ENCODE peak calls at places on chromosomes 1 and 21, in four cellular contexts. T is heart right ventricle, K is adrenal gland, I is IMR-90. M is an unnamed sample.

GRCh38 chr1:27527857-27528700 is 38.1 kb upstream of the WASF2 start:
- DNase-seq in T (peak; percentile 61), K (peak; percentile 70), I (no peak), M (peak; percentile 24)

GRCh38 chr1:201584510-201584991 is 45.6 kb downstream of the NAV1 start:
- DNase-seq in K (no peak), T (peak; percentile 68), I (peak; percentile 89), M (no peak)

GRCh38 chr1:1432566-1432950 is 2.9 kb upstream of the VWA1 start:
- DNase-seq in I (no peak), K (no peak), T (no peak), M (no peak)

GRCh38 chr1:28518745-28519341 is 13.0 kb downstream of the RCC1 start:
- DNase-seq in T (no peak), K (peak; percentile 24), I (no peak), M (peak; percentile 15)

GRCh38 chr1:205543351-205544305 is 39.2 kb downstream of the CDK18 start:
- DNase-seq in K (peak; percentile 66), I (peak; percentile 82), T (peak; percentile 75), M (peak; percentile 73)

GRCh38 chr1:3598051-3598471 is 13.2 kb downstream of the MEGF6 start:
- DNase-seq in T (peak; percentile 48), I (no peak), K (no peak), M (peak; percentile 69)

GRCh38 chr1:229953736-229954326 is 113.2 kb upstream of the GALNT2 start:
- DNase-seq in K (no peak), I (no peak), T (no peak), M (no peak)

GRCh38 chr1:183543619-183544204 is 46.5 kb downstream of the NCF2 start:
- DNase-seq in I (peak; percentile 74), T (no peak), K (no peak), M (peak; percentile 56)

GRCh38 chr1:203424861-203425667 is 50.5 kb upstream of the PRELP start:
- DNase-seq in T (no peak), I (peak; percentile 53), K (no peak), M (no peak)

GRCh38 chr1:172450524-172450885 is 6.6 kb upstream of the PIGC start:
- DNase-seq in T (no peak), I (no peak), K (no peak), M (no peak)

GRCh38 chr1:112464501-112464900 is 44.3 kb upstream of the WNT2B start:
- DNase-seq in I (no peak), T (no peak), K (no peak), M (no peak)

GRCh38 chr1:165631403-165632151 is 543 bp downstream of the MGST3 start:
- DNase-seq in K (peak; percentile 55), I (peak; percentile 89), T (peak; percentile 42), M (peak; percentile 49)

GRCh38 chr1:5947071-5947821 is 45.0 kb downstream of the NPHP4 start:
- DNase-seq in T (no peak), I (no peak), K (no peak), M (no peak)

GRCh38 chr21:42007541-42007940 is 2.6 kb downstream of the ZBTB21 start:
- DNase-seq in K (peak; percentile 10), T (no peak), I (no peak), M (no peak)

GRCh38 chr1:212712451-212713303 is 13.0 kb upstream of the BATF3 start:
- DNase-seq in K (no peak), I (peak; percentile 90), T (no peak), M (no peak)

GRCh38 chr1:90835172-90835660 is 118.1 kb upstream of the BARHL2 start:
- DNase-seq in K (no peak), I (no peak), T (no peak), M (peak; percentile 24)

GRCh38 chr1:90833497-90834087 is 116.5 kb upstream of the BARHL2 start:
- DNase-seq in K (no peak), T (no peak), I (no peak), M (no peak)

GRCh38 chr1:90834354-90835171 is 117.5 kb upstream of the BARHL2 start:
- DNase-seq in K (no peak), I (no peak), T (no peak), M (no peak)

GRCh38 chr1:90835661-90836344 is 118.7 kb upstream of the BARHL2 start:
- DNase-seq in I (no peak), K (no peak), T (peak; percentile 20), M (no peak)

DNA sequence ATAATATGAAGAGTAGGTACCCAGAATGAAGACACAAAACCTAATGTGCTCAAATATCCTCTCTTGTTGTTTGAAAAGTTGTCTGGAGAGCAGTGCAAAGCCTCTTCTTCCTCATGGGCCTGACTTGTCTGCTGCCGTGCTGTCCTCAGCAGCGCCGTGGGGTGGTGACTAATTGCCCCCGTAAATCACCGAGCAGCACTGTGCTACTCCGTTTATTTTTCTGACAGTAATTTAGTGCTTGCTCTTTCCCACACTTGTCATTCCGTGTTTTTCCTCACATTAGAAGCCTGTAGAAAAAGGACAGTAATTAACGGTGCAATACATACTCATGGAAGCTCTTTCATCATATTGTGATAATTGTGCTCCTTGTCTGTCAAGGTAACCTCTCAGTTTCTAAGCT is 114.8 kb upstream of the BARHL2 start:
- DNase-seq in I (no peak), T (no peak), K (no peak), M (no peak)
- H3K27me3 ChIP-seq in I (peaks cover 54% of the 10 kb centered on the region), T (peaks cover 53% of the 10 kb centered on the region), K (peaks cover 24% of the 10 kb centered on the region), M (peaks cover 93% of the 10 kb centered on the region)

DNA sequence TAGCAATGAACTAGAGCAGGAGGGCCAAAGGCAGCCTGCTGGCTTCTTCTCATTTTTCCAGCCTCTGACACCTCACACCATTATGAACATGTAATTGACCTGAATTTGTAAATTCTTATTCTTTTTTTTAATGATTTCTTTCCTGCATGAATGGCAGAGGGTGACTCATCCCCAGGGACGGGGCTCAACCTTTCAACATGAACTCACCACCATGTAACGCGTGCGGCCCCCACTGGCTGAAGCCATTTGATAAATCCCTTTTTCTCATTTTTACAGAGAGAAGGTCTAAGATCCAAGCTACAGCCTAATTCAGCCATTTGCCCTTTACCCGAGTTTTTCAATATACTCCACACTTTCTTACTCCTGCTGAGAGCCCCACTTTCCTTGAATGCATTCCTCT is 9.3 kb upstream of the ETS2 start:
- DNase-seq in T (no peak), I (peak; percentile 56), K (no peak), M (peak; percentile 55)
- TF ChIP-seq CTCF in T (no peak), I (peak; percentile 44), K (no peak), M (no peak)

GRCh38 chr1:107480548-107480947 is 339.7 kb downstream of the NTNG1 start:
- DNase-seq in I (no peak), T (peak; percentile 11), K (no peak), M (peak; percentile 1)
- H3K4me3 ChIP-seq in I (no peak overlapping the region), T (no peak overlapping the region), K (no peak overlapping the region), M (no peak overlapping the region)

GRCh38 chr1:180380259-180381183 is 121.9 kb downstream of the ACBD6 start:
- DNase-seq in I (no peak), T (no peak), K (no peak), M (no peak)
- H3K27me3 ChIP-seq in I (no peaks in the 10 kb centered on the region), T (no peaks in the 10 kb centered on the region), K (no peaks in the 10 kb centered on the region), M (no peaks in the 10 kb centered on the region)

DNA sequence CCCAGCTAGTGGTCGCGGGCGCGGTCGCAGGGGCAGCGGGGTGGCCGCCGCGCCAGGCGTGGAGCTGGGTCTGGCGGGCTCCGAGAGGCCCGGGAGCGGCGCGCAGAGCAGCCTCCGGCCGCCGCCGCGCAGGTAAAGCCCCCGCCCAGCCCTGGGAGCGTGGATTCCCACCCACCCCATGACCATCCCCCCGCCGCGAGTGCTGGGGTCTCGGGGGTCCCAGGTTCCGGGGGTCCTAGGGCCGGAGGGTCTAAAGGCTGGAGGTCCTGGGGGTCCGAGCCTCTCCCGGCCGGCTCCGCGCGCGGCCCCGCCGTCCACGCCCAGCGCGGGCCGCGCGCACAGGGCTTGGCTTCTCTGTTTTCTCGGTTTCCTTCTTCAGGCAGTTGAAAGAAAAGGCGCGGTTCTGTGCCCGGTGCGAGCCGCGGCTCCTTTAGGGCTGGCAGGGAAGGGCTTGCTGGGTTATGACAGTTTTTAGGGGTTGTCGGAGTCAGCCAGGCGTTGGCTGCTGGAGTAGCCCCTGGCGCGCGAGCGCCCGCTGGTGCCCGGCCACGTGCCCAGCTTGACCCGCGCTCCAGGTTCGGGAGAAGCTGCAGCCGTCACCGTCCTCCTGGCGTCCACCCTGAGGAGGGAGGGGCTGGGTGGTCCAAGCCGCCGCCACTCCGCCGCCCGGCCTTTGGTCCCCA is 355 bp downstream of the LRRC3 start:
- DNase-seq in T (peak; percentile 63), K (peak; percentile 55), I (no peak), M (peak; percentile 55)
- TF ChIP-seq CTCF in T (peak; percentile 14), K (no peak), I (no peak), M (peak; percentile 34)

GRCh38 chr1:151713874-151714273 is 2.7 kb downstream of the CELF3 start:
- DNase-seq in I (no peak), T (no peak), K (no peak), M (no peak)

GRCh38 chr1:151716771-151717631 is at the start of gene CELF3:
- DNase-seq in K (peak; percentile 38), I (no peak), T (no peak), M (peak; percentile 50)

GRCh38 chr1:151716405-151716762 is 219 bp downstream of the CELF3 start:
- DNase-seq in K (no peak), T (no peak), I (no peak), M (no peak)

GRCh38 chr1:151715726-151716404 is 738 bp downstream of the CELF3 start:
- DNase-seq in K (no peak), T (no peak), I (no peak), M (peak; percentile 42)

DNA sequence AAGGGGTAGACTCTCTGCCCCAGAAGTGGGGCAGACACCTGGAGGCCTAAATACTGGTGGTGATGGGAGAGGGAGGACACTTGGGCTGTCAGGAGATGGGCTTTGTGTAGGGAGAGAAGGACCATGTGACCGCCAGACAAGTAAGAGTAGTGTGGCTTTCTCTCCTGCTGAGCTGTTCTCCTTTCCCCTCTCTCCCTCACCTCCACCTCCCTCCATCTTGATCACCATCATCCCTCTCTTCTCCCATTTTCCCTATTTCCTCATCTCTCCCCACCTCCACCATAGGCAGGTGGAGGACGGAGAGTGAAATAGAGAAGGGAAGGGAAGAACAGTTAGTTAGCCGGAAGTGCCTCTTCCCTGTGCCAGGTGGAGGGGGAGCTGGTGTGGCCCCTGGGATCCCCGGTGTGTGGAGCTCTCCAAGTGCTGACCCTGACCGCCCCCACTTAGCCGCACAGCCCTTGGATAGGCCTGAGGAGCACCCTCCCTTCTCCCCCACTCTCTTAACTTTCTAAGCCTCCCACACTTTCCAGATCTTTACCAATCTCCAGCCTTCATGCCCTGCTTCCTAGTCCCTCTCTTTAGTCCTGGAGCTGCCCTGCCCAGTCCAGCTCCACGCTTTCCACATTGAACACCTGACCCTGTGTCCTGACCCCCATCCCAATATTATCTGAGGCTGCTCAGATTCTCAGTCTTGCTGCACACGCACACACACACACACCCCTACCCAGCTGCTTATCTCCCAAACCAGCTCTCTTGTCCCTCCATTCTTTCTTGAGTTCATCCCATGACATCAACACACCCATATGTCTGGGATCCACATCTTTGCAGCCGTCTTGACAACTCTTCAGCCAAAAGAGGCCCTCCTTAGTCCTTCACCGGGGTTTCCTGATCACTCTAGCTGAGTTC is 1.5 kb downstream of the CELF3 start:
- DNase-seq in K (no peak), T (no peak), I (no peak), M (no peak)
- H3K4me3 ChIP-seq in K (no peak overlapping the region), T (no peak overlapping the region), I (no peak overlapping the region), M (no peak overlapping the region)

GRCh38 chr1:168714012-168714411 is 15.0 kb downstream of the DPT start:
- DNase-seq in K (no peak), T (no peak), I (no peak), M (no peak)

GRCh38 chr1:168722964-168723363 is 6.0 kb downstream of the DPT start:
- DNase-seq in I (no peak), K (no peak), T (no peak), M (peak; percentile 59)

GRCh38 chr1:168717906-168718891 is 10.8 kb downstream of the DPT start:
- DNase-seq in K (no peak), I (no peak), T (peak; percentile 61), M (peak; percentile 28)

GRCh38 chr1:168720839-168721238 is 8.2 kb downstream of the DPT start:
- DNase-seq in I (no peak), T (no peak), K (no peak), M (no peak)

GRCh38 chr1:168719306-168720111 is 9.5 kb downstream of the DPT start:
- DNase-seq in T (no peak), K (no peak), I (no peak), M (no peak)
- H3K27me3 ChIP-seq in T (no peaks in the 10 kb centered on the region), K (no peaks in the 10 kb centered on the region), I (no peaks in the 10 kb centered on the region), M (no peaks in the 10 kb centered on the region)

M was measured in cardiac muscle cell.